ENCODE peak calls at places on chromosome 3, in nine cellular contexts. T, I, Y, Z, S, X, U, G and V are unnamed samples.
A peak's percentile ranks its signal among the peaks of the same experiment; 100 is the strongest.

GRCh38 chr3:15923640-15924405 is 126.0 kb upstream of the ANKRD28 start:
- DNase-seq in T (no peak), I (no peak), Y (no peak), Z (no peak), S (peak; percentile 12), X (no peak), U (no peak), G (no peak), V (no peak)

GRCh38 chr3:11803977-11804903 is 42.4 kb downstream of the TAMM41 start:
- DNase-seq in T (peak; percentile 39), I (peak; percentile 40), Y (peak; percentile 15), Z (peak; percentile 10), S (peak; percentile 60), X (peak; percentile 9), U (peak; percentile 72), G (peak; percentile 46), V (no peak)

GRCh38 chr3:42066516-42067181 is 24.5 kb upstream of the TRAK1 start:
- DNase-seq in T (peak; percentile 21), I (no peak), Y (no peak), Z (no peak), S (peak; percentile 39), X (no peak), U (peak; percentile 86), G (no peak), V (no peak)

GRCh38 chr3:74599564-74599963 is 14.9 kb downstream of the CNTN3 start:
- DNase-seq in T (no peak), I (no peak), Y (no peak), Z (no peak), S (no peak), X (no peak), U (no peak), G (no peak), V (no peak)

GRCh38 chr3:173001622-173002021 is 139.4 kb downstream of the SPATA16 start:
- DNase-seq in T (no peak), I (no peak), Y (no peak), Z (no peak), S (no peak), X (no peak), U (no peak), G (no peak), V (no peak)

GRCh38 chr3:7876741-7877297 is 624.8 kb upstream of the LMCD1 start:
- DNase-seq in T (peak; percentile 60), I (peak; percentile 79), Y (peak; percentile 36), Z (no peak), S (no peak), X (peak; percentile 25), U (no peak), G (no peak), V (no peak)

GRCh38 chr3:138898301-138898700 is 48.6 kb downstream of the FOXL2 start:
- DNase-seq in T (no peak), I (no peak), Y (no peak), Z (no peak), S (no peak), X (no peak), U (peak; percentile 79), G (no peak), V (no peak)

GRCh38 chr3:99648091-99648490 is 9.7 kb downstream of the COL8A1 start:
- DNase-seq in T (peak; percentile 88), I (no peak), Y (no peak), Z (no peak), S (no peak), X (no peak), U (peak; percentile 75), G (no peak), V (no peak)

GRCh38 chr3:1501396-1501795 is 408.6 kb downstream of the CNTN6 start:
- DNase-seq in T (no peak), I (no peak), Y (no peak), Z (no peak), S (no peak), X (no peak), U (no peak), G (no peak), V (no peak)